ENCODE peak calls at places on chromosome 20, in nine cellular contexts. One of them, this sample, is unnamed.

GRCh38 chr20:8389381-8390368 is 257.6 kb downstream of the PLCB1 start:
- DNase-seq in GM12865: peak; percentile 50
- DNase-seq in lung: no peak
- DNase-seq in CD8-positive, alpha-beta T cell: no peak
- DNase-seq in fibroblast of pulmonary artery: peak; percentile 81
- DNase-seq in AG09309: no peak
- DNase-seq in choroid plexus epithelial cell: peak; percentile 73
- DNase-seq in AG10803: peak; percentile 73
- DNase-seq in fibroblast of villous mesenchyme: peak; percentile 62
- DNase-seq in this sample: peak; percentile 74

GRCh38 chr20:43565758-43566104 is 6.9 kb downstream of the SGK2 start:
- DNase-seq in GM12865: no peak
- DNase-seq in lung: no peak
- DNase-seq in CD8-positive, alpha-beta T cell: no peak
- DNase-seq in fibroblast of pulmonary artery: no peak
- DNase-seq in AG09309: no peak
- DNase-seq in choroid plexus epithelial cell: no peak
- DNase-seq in AG10803: no peak
- DNase-seq in fibroblast of villous mesenchyme: no peak
- DNase-seq in this sample: no peak

GRCh38 chr20:38658879-38659612 is 57.4 kb downstream of the ARHGAP40 start:
- DNase-seq in GM12865: peak; percentile 33
- DNase-seq in lung: no peak
- DNase-seq in CD8-positive, alpha-beta T cell: peak; percentile 25
- DNase-seq in fibroblast of pulmonary artery: peak; percentile 20
- DNase-seq in AG09309: no peak
- DNase-seq in choroid plexus epithelial cell: peak; percentile 48
- DNase-seq in AG10803: no peak
- DNase-seq in fibroblast of villous mesenchyme: no peak
- DNase-seq in this sample: peak; percentile 18

GRCh38 chr20:44720994-44721784 is 6.0 kb downstream of the CCN5 start:
- DNase-seq in GM12865: no peak
- DNase-seq in lung: peak; percentile 67
- DNase-seq in CD8-positive, alpha-beta T cell: no peak
- DNase-seq in fibroblast of pulmonary artery: peak; percentile 93
- DNase-seq in AG09309: peak; percentile 90
- DNase-seq in choroid plexus epithelial cell: peak; percentile 82
- DNase-seq in AG10803: peak; percentile 95
- DNase-seq in fibroblast of villous mesenchyme: peak; percentile 94
- DNase-seq in this sample: peak; percentile 92

GRCh38 chr20:22825546-22825945 is 209.6 kb upstream of the SSTR4 start:
- DNase-seq in GM12865: no peak
- DNase-seq in lung: no peak
- DNase-seq in CD8-positive, alpha-beta T cell: no peak
- DNase-seq in fibroblast of pulmonary artery: no peak
- DNase-seq in AG09309: no peak
- DNase-seq in choroid plexus epithelial cell: no peak
- DNase-seq in AG10803: no peak
- DNase-seq in fibroblast of villous mesenchyme: no peak
- DNase-seq in this sample: peak; percentile 13

GRCh38 chr20:60138263-60139127 is 180.3 kb downstream of the CDH26 start:
- DNase-seq in GM12865: no peak
- DNase-seq in lung: peak; percentile 64
- DNase-seq in CD8-positive, alpha-beta T cell: peak; percentile 38
- DNase-seq in fibroblast of pulmonary artery: peak; percentile 13
- DNase-seq in AG09309: peak; percentile 24
- DNase-seq in choroid plexus epithelial cell: peak; percentile 32
- DNase-seq in AG10803: peak; percentile 26
- DNase-seq in fibroblast of villous mesenchyme: peak; percentile 32
- DNase-seq in this sample: peak; percentile 53

GRCh38 chr20:14069796-14070195 is 74.5 kb downstream of the MACROD2 start:
- DNase-seq in GM12865: no peak
- DNase-seq in lung: no peak
- DNase-seq in CD8-positive, alpha-beta T cell: no peak
- DNase-seq in fibroblast of pulmonary artery: no peak
- DNase-seq in AG09309: no peak
- DNase-seq in choroid plexus epithelial cell: no peak
- DNase-seq in AG10803: peak; percentile 45
- DNase-seq in fibroblast of villous mesenchyme: no peak
- DNase-seq in this sample: no peak

GRCh38 chr20:10674684-10675455 is 1.1 kb upstream of the JAG1 start:
- DNase-seq in GM12865: peak; percentile 84
- DNase-seq in lung: peak; percentile 83
- DNase-seq in CD8-positive, alpha-beta T cell: peak; percentile 22
- DNase-seq in fibroblast of pulmonary artery: peak; percentile 77
- DNase-seq in AG09309: no peak
- DNase-seq in choroid plexus epithelial cell: peak; percentile 74
- DNase-seq in AG10803: peak; percentile 61
- DNase-seq in fibroblast of villous mesenchyme: peak; percentile 65
- DNase-seq in this sample: peak; percentile 79

GRCh38 chr20:4189375-4189774 is 174.0 kb upstream of the RNF24 start:
- DNase-seq in GM12865: no peak
- DNase-seq in lung: no peak
- DNase-seq in CD8-positive, alpha-beta T cell: no peak
- DNase-seq in fibroblast of pulmonary artery: no peak
- DNase-seq in AG09309: no peak
- DNase-seq in choroid plexus epithelial cell: no peak
- DNase-seq in AG10803: no peak
- DNase-seq in fibroblast of villous mesenchyme: no peak
- DNase-seq in this sample: no peak

GRCh38 chr20:57435498-57436222 is 44.5 kb downstream of the RBM38 start:
- DNase-seq in GM12865: peak; percentile 42
- DNase-seq in lung: peak; percentile 82
- DNase-seq in CD8-positive, alpha-beta T cell: peak; percentile 51
- DNase-seq in fibroblast of pulmonary artery: no peak
- DNase-seq in AG09309: no peak
- DNase-seq in choroid plexus epithelial cell: peak; percentile 29
- DNase-seq in AG10803: peak; percentile 46
- DNase-seq in fibroblast of villous mesenchyme: no peak
- DNase-seq in this sample: peak; percentile 52

GRCh38 chr20:32157611-32158010 is 48.1 kb downstream of the TM9SF4 start:
- DNase-seq in GM12865: no peak
- DNase-seq in lung: no peak
- DNase-seq in CD8-positive, alpha-beta T cell: no peak
- DNase-seq in fibroblast of pulmonary artery: no peak
- DNase-seq in AG09309: no peak
- DNase-seq in choroid plexus epithelial cell: no peak
- DNase-seq in AG10803: no peak
- DNase-seq in fibroblast of villous mesenchyme: no peak
- DNase-seq in this sample: no peak

GRCh38 chr20:48657426-48658197 is 170.2 kb downstream of the PREX1 start:
- DNase-seq in GM12865: peak; percentile 84
- DNase-seq in lung: peak; percentile 66
- DNase-seq in CD8-positive, alpha-beta T cell: peak; percentile 66
- DNase-seq in fibroblast of pulmonary artery: peak; percentile 85
- DNase-seq in AG09309: peak; percentile 39
- DNase-seq in choroid plexus epithelial cell: peak; percentile 86
- DNase-seq in AG10803: peak; percentile 67
- DNase-seq in fibroblast of villous mesenchyme: peak; percentile 77
- DNase-seq in this sample: peak; percentile 83

GRCh38 chr20:13243826-13244376 is 22.8 kb downstream of the ISM1 start:
- DNase-seq in GM12865: no peak
- DNase-seq in lung: no peak
- DNase-seq in CD8-positive, alpha-beta T cell: no peak
- DNase-seq in fibroblast of pulmonary artery: no peak
- DNase-seq in AG09309: peak; percentile 52
- DNase-seq in choroid plexus epithelial cell: peak; percentile 23
- DNase-seq in AG10803: peak; percentile 9
- DNase-seq in fibroblast of villous mesenchyme: peak; percentile 12
- DNase-seq in this sample: no peak

GRCh38 chr20:5557123-5557522 is 193.1 kb upstream of the SHLD1 start:
- DNase-seq in GM12865: peak; percentile 73
- DNase-seq in lung: no peak
- DNase-seq in CD8-positive, alpha-beta T cell: peak; percentile 51
- DNase-seq in fibroblast of pulmonary artery: peak; percentile 68
- DNase-seq in AG09309: peak; percentile 8
- DNase-seq in choroid plexus epithelial cell: peak; percentile 84
- DNase-seq in AG10803: peak; percentile 34
- DNase-seq in fibroblast of villous mesenchyme: peak; percentile 60
- DNase-seq in this sample: peak; percentile 62

GRCh38 chr20:23078994-23079364 is 7.1 kb downstream of the CD93 start:
- DNase-seq in GM12865: peak; percentile 12
- DNase-seq in lung: no peak
- DNase-seq in CD8-positive, alpha-beta T cell: no peak
- DNase-seq in fibroblast of pulmonary artery: no peak
- DNase-seq in AG09309: no peak
- DNase-seq in choroid plexus epithelial cell: no peak
- DNase-seq in AG10803: no peak
- DNase-seq in fibroblast of villous mesenchyme: no peak
- DNase-seq in this sample: no peak

GRCh38 chr20:6055161-6055783 is 1.4 kb upstream of the LRRN4 start:
- DNase-seq in GM12865: peak; percentile 57
- DNase-seq in lung: no peak
- DNase-seq in CD8-positive, alpha-beta T cell: no peak
- DNase-seq in fibroblast of pulmonary artery: no peak
- DNase-seq in AG09309: no peak
- DNase-seq in choroid plexus epithelial cell: no peak
- DNase-seq in AG10803: no peak
- DNase-seq in fibroblast of villous mesenchyme: peak; percentile 34
- DNase-seq in this sample: no peak

GRCh38 chr20:23396961-23397620 is 24.2 kb downstream of the NAPB start:
- DNase-seq in GM12865: no peak
- DNase-seq in lung: no peak
- DNase-seq in CD8-positive, alpha-beta T cell: no peak
- DNase-seq in fibroblast of pulmonary artery: peak; percentile 21
- DNase-seq in AG09309: no peak
- DNase-seq in choroid plexus epithelial cell: peak; percentile 56
- DNase-seq in AG10803: peak; percentile 20
- DNase-seq in fibroblast of villous mesenchyme: no peak
- DNase-seq in this sample: peak; percentile 22

GRCh38 chr20:2816583-2817340 is 598 bp downstream of the TMEM239 start:
- DNase-seq in GM12865: peak; percentile 46
- DNase-seq in lung: no peak
- DNase-seq in CD8-positive, alpha-beta T cell: no peak
- DNase-seq in fibroblast of pulmonary artery: no peak
- DNase-seq in AG09309: no peak
- DNase-seq in choroid plexus epithelial cell: no peak
- DNase-seq in AG10803: no peak
- DNase-seq in fibroblast of villous mesenchyme: no peak
- DNase-seq in this sample: no peak

DNA sequence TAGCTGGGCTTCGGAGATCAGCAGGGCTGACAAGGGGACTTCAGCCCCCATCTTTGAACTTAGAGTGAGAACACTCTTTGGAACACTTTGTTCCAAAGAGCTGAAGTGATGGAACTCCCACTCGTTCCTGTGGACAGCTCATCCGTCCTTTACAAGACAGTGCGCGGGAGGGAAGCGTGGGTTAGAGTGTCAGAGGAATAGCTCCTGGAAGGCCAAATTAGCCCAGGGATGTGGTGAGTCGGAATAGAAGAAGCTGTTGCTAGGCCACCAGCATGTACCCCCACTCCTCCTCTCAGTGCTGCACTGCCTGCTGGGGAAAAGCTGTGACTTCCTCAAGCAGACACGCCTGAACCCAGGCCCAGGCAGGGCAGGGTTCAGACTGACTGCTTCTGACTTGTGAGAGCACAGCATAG is 1.7 kb downstream of the SDCBP2 start:
- DNase-seq in GM12865: no peak
- DNase-seq in lung: no peak
- DNase-seq in CD8-positive, alpha-beta T cell: no peak
- DNase-seq in fibroblast of pulmonary artery: peak; percentile 94
- DNase-seq in AG09309: no peak
- DNase-seq in choroid plexus epithelial cell: peak; percentile 59
- DNase-seq in AG10803: peak; percentile 63
- DNase-seq in fibroblast of villous mesenchyme: peak; percentile 90
- DNase-seq in this sample: peak; percentile 85
- H3K4me3 ChIP-seq in GM12865: no peak overlapping the region
- H3K4me3 ChIP-seq in lung: no peak overlapping the region
- H3K4me3 ChIP-seq in CD8-positive, alpha-beta T cell: no peak overlapping the region
- H3K4me3 ChIP-seq in fibroblast of pulmonary artery: no peak overlapping the region
- H3K4me3 ChIP-seq in AG09309: no peak overlapping the region
- H3K4me3 ChIP-seq in choroid plexus epithelial cell: no peak overlapping the region
- H3K4me3 ChIP-seq in AG10803: no peak overlapping the region
- H3K4me3 ChIP-seq in fibroblast of villous mesenchyme: no peak overlapping the region
- H3K4me3 ChIP-seq in this sample: no peak overlapping the region

DNA sequence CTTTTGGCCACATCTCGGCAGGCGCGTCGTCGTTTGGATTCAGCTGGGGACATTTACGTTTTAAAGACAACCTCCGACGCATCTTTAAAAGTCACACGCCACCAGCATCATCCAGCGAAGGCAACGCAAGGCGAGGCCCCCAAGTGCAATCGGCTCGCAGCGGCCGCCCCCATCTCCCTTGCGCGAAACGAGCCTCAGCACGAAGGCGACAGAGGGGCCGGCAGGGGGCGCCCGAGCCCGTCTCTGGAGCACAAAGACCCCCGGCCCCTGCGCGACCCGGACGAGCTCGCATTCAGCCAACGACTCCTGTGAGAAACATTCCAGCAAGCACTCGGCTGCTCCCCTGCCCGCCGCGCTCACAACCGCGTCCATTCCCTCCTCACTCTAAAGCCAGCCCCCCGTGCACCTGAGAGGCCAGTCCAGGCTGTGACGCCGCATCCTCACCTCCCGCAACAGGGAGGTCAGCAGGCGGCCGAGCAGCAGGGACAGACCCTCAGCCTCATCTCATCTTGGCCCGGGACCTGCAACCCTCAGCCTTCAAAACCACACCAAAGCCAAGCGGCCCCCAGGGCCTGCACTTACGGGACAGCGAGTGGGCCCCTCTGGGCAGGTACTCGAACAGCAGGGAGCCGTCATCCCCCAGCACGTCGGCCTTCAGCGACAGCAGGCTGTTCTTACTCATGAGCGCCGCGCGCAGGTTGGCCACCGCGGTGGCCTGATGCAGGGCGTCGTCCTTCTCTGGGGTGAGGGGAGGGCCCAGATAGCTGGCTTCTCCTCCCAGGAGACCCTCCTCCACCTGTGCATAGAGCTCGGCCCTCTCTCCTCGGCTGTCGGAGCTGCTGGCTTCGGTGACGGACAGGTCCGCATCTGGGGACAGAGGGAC is 35.8 kb downstream of the SLC2A4RG start:
- DNase-seq in GM12865: no peak
- DNase-seq in lung: no peak
- DNase-seq in CD8-positive, alpha-beta T cell: peak; percentile 37
- DNase-seq in fibroblast of pulmonary artery: peak; percentile 31
- DNase-seq in AG09309: no peak
- DNase-seq in choroid plexus epithelial cell: peak; percentile 53
- DNase-seq in AG10803: peak; percentile 10
- DNase-seq in fibroblast of villous mesenchyme: peak; percentile 27
- DNase-seq in this sample: no peak
- TF ChIP-seq CTCF in GM12865: peak; percentile 18
- TF ChIP-seq CTCF in lung: no peak
- TF ChIP-seq CTCF in CD8-positive, alpha-beta T cell: peak; percentile 36
- TF ChIP-seq CTCF in fibroblast of pulmonary artery: peak; percentile 58
- TF ChIP-seq CTCF in AG09309: peak; percentile 82
- TF ChIP-seq CTCF in choroid plexus epithelial cell: peak; percentile 82
- TF ChIP-seq CTCF in AG10803: peak; percentile 57
- TF ChIP-seq CTCF in fibroblast of villous mesenchyme: peak; percentile 75
- TF ChIP-seq CTCF in this sample: peak; percentile 68

GRCh38 chr20:59004493-59004762 is 2.6 kb downstream of the CTSZ start:
- DNase-seq in GM12865: no peak
- DNase-seq in lung: no peak
- DNase-seq in CD8-positive, alpha-beta T cell: peak; percentile 41
- DNase-seq in fibroblast of pulmonary artery: no peak
- DNase-seq in AG09309: no peak
- DNase-seq in choroid plexus epithelial cell: no peak
- DNase-seq in AG10803: no peak
- DNase-seq in fibroblast of villous mesenchyme: no peak
- DNase-seq in this sample: no peak
- H3K4me3 ChIP-seq in GM12865: peak overlapping the region; percentile 82
- H3K4me3 ChIP-seq in lung: no peak overlapping the region
- H3K4me3 ChIP-seq in CD8-positive, alpha-beta T cell: no peak overlapping the region
- H3K4me3 ChIP-seq in fibroblast of pulmonary artery: no peak overlapping the region
- H3K4me3 ChIP-seq in AG09309: no peak overlapping the region
- H3K4me3 ChIP-seq in choroid plexus epithelial cell: no peak overlapping the region
- H3K4me3 ChIP-seq in AG10803: no peak overlapping the region
- H3K4me3 ChIP-seq in fibroblast of villous mesenchyme: no peak overlapping the region
- H3K4me3 ChIP-seq in this sample: no peak overlapping the region

GRCh38 chr20:50308513-50309279 is 118.1 kb downstream of the CEBPB start:
- DNase-seq in GM12865: no peak
- DNase-seq in lung: peak; percentile 78
- DNase-seq in CD8-positive, alpha-beta T cell: no peak
- DNase-seq in fibroblast of pulmonary artery: peak; percentile 99
- DNase-seq in AG09309: peak; percentile 98
- DNase-seq in choroid plexus epithelial cell: peak; percentile 96
- DNase-seq in AG10803: peak; percentile 100
- DNase-seq in fibroblast of villous mesenchyme: peak; percentile 100
- DNase-seq in this sample: peak; percentile 99
- TF ChIP-seq CTCF in GM12865: no peak
- TF ChIP-seq CTCF in lung: no peak
- TF ChIP-seq CTCF in CD8-positive, alpha-beta T cell: no peak
- TF ChIP-seq CTCF in fibroblast of pulmonary artery: no peak
- TF ChIP-seq CTCF in AG09309: peak; percentile 22
- TF ChIP-seq CTCF in choroid plexus epithelial cell: peak; percentile 35
- TF ChIP-seq CTCF in AG10803: peak; percentile 21
- TF ChIP-seq CTCF in fibroblast of villous mesenchyme: no peak
- TF ChIP-seq CTCF in this sample: no peak

This sample was measured in cardiac fibroblast.